ENCODE peak calls at places on chromosomes 4 and X, in ten cellular contexts. E is HepG2, G is neural progenitor cell, J is HCT116, K is IMR-90, A is H9, H is PC-3, X is mesenchymal stem cell, O is neuronal stem cell, I is GM23248. Z is an unnamed sample. For H3K4me1, the result is how much of the 10 kb centered on the place peaks cover.

GRCh38 chrX:46407753-46408130 is 137.5 kb downstream of the ZNF674 start:
- DNase-seq in O (no peak), H (no peak), I (peak), J (no peak), G (no peak), X (no peak), E (no peak), K (peak), A (no peak), Z (no peak)

GRCh38 chrX:155954793-155955192 is 42.7 kb upstream of the IL9R start:
- DNase-seq in H (no peak), I (no peak), E (no peak), O (no peak), A (no peak), K (no peak), J (no peak), X (no peak), G (no peak), Z (no peak)

GRCh38 chr4:107721436-107722090 is 1.5 kb upstream of the PAPSS1 start:
- DNase-seq in K (no peak), O (no peak), I (no peak), H (no peak), X (no peak), A (peak), E (no peak), J (no peak), G (peak), Z (no peak)

GRCh38 chr4:6915041-6916005 is 5.7 kb downstream of the TBC1D14 start:
- DNase-seq in A (no peak), K (no peak), I (no peak), J (no peak), X (no peak), E (no peak), O (no peak), H (no peak), G (no peak), Z (no peak)

GRCh38 chr4:108172231-108172779 is 3.6 kb upstream of the LEF1 start:
- DNase-seq in J (no peak), X (peak), O (peak), A (peak), K (no peak), E (no peak), H (no peak), I (peak), G (peak), Z (no peak)

GRCh38 chr4:30402276-30402675 is 317.9 kb upstream of the PCDH7 start:
- DNase-seq in X (peak), G (no peak), J (no peak), O (no peak), H (no peak), E (no peak), I (no peak), A (no peak), K (peak), Z (no peak)

GRCh38 chrX:2397648-2398340 is 103.0 kb downstream of the DHRSX start:
- DNase-seq in I (peak), A (no peak), E (no peak), H (peak), K (peak), O (no peak), G (no peak), X (peak), J (peak), Z (no peak)

GRCh38 chr4:94995684-94996394 is 238.1 kb downstream of the BMPR1B start:
- DNase-seq in I (peak), E (no peak), K (peak), O (peak), X (peak), H (no peak), G (peak), A (peak), J (no peak), Z (no peak)

GRCh38 chr4:78711676-78712075 is 64.5 kb upstream of the BMP2K start:
- DNase-seq in H (no peak), E (no peak), K (no peak), O (no peak), X (no peak), A (no peak), J (no peak), G (no peak), I (no peak), Z (no peak)

GRCh38 chr4:24137596-24137962 is 247.7 kb upstream of the PPARGC1A start:
- DNase-seq in H (no peak), E (peak), X (no peak), K (no peak), A (no peak), G (no peak), O (no peak), J (no peak), I (no peak), Z (no peak)

GRCh38 chr4:184347251-184348239 is 126.8 kb downstream of the IRF2 start:
- DNase-seq in A (peak), E (no peak), J (no peak), H (peak), O (peak), I (no peak), G (peak), K (peak), X (peak), Z (peak)
- H3K9ac ChIP-seq in A (no peak), E (peak), J (no peak), H (peak), O (no peak), I (no peak), G (no peak), K (peak), X (peak), Z (peak)

GRCh38 chrX:154750301-154751120 is at the start of gene GAB3:
- DNase-seq in I (peak), J (no peak), H (peak), A (no peak), X (peak), E (no peak), K (peak), G (peak), O (no peak), Z (no peak)

GRCh38 chrX:154749856-154750255 is 1.0 kb downstream of the GAB3 start:
- DNase-seq in K (no peak), J (no peak), X (peak), I (peak), H (no peak), G (no peak), A (no peak), O (no peak), E (no peak), Z (no peak)

GRCh38 chrX:154748712-154749339 is 2.1 kb downstream of the GAB3 start:
- DNase-seq in E (peak), O (peak), J (no peak), X (peak), I (peak), G (peak), H (peak), K (peak), A (no peak), Z (no peak)

GRCh38 chrX:154751669-154752271 is 893 bp upstream of the GAB3 start:
- DNase-seq in X (no peak), K (no peak), A (no peak), H (no peak), G (no peak), J (no peak), E (no peak), I (no peak), O (no peak), Z (no peak)

DNA sequence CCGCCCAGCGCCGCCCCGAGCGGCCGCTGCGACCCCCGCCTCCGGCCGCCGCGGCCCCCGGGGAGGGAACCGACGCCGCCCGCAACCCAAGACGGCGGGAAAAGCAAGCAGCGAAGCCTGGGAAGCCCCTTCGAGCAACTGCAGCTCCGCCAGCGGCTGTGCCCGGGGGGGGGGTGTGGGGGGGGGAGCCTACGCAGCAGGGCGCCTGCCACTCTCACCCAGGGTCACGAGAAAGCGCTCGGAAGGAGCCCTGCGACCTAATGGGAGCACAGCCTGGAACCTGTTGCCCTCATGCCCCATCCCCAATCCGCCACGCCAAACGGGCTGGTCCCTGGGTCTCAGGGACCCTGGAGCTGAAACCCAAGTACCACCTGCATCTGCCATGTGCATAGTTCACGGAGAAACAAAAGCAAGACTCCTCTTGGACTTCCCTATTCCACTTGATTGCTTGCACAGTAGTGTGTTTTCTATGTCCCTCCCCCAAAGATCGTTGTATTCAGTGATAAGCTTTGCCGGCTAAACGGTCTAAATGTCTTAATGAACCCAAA is 318 bp upstream of the GAB3 start:
- DNase-seq in G (no peak), E (no peak), O (no peak), H (no peak), A (no peak), K (no peak), I (no peak), X (no peak), J (no peak), Z (no peak)
- H3K4me2 ChIP-seq in G (no peak), E (peak), O (peak), H (no peak), A (peak), K (peak), I (no peak), X (peak), J (peak), Z (no peak)

GRCh38 chrX:136210243-136210642 is 41.0 kb downstream of the MAP7D3 start:
- DNase-seq in X (no peak), H (no peak), J (no peak), G (no peak), E (no peak), A (no peak), I (no peak), O (no peak), K (no peak), Z (no peak)

GRCh38 chrX:136209751-136210150 is 41.4 kb downstream of the MAP7D3 start:
- DNase-seq in H (no peak), O (no peak), G (no peak), I (no peak), E (no peak), X (no peak), A (no peak), J (no peak), K (no peak), Z (no peak)

GRCh38 chrX:136210806-136211205 is 40.4 kb downstream of the MAP7D3 start:
- DNase-seq in K (no peak), X (no peak), G (no peak), A (no peak), I (no peak), J (no peak), O (no peak), E (no peak), H (no peak), Z (no peak)

GRCh38 chrX:136207546-136207945 is 43.7 kb downstream of the MAP7D3 start:
- DNase-seq in K (no peak), I (no peak), O (no peak), E (no peak), H (no peak), A (no peak), J (no peak), X (no peak), G (no peak), Z (no peak)

DNA sequence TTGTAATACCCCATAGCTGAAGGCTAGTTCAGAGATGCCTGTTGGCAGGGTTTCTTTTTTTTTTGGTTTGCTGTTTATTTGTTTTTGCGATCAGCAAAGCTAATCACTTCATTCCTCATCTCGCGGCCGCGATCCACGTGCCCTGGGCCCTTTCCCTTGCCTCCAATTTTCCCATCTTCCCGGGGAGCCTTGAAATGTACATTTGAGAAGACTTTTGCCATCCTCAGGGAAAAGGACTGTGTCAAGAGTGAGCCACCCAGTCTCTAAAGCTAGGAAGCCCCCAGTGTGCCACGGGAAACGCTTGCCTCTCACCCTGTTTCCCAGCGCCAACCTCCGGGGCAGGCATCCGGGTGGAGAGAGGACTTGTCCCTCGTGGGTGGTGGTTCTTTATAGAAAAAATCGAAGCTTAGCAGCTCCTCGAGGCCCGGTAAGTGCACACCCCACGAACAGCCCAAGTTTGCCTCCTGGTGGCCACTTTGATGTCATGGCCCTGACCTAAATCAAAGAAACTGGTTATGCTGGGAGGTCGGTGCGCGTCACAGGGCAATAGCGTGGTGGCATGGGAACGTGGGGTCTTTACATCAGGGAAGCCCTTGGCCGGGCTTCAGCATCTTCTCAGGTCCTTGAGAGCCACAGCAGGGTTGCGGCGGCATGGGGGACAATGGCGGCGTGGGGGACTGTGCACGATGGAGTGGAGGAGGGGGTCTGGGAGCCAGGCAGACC is 42.0 kb downstream of the MAP7D3 start:
- DNase-seq in G (peak), X (peak), A (peak), O (no peak), H (peak), K (peak), E (no peak), J (no peak), I (peak), Z (no peak)
- H3K4me1 ChIP-seq in G (under half), X (under half), A (under half), O (under half), H (under half), K (under half), E (under half), J (under half), I (under half), Z (under half)

DNA sequence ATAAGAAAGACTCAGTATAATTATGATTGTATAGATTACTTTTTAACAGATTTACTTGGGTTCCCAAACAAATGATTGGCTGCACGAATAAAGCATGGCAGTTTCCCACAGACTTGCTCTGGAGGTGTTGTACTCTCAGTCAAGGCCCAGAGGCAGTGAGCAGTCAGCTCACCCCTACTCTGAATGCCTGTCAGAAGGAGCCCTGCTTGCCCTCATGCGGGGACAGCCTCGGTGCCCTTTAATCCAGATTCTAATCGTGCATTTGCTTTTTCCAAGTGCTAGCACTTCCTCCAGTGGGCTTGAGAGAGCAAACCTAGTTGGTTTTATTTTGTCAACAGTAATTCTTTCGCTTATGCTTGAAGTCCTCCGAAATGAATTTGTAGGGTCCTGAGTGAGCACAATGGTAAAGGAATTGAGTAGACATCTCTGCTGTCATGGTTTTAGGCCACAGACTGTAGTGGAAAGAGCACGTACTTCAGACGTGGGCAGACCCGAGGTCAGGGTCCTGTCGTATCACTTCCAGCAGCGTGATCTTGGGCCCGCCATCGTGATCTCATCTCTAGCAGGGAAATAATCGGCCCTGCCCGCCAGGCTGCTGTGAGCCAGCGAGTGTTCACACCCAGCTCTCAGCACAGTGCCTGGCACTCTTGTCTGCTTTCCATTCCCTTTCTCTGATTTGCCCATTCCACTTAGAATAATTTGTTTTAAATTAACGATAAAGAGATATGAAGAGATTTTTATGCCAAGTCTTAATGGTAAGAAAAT is 48.3 kb downstream of the GRK4 start:
- DNase-seq in E (no peak), H (no peak), O (no peak), G (no peak), J (no peak), A (no peak), I (no peak), X (no peak), K (no peak), Z (no peak)
- H3K9ac ChIP-seq in E (no peak), H (no peak), O (no peak), G (no peak), J (no peak), A (no peak), I (no peak), X (peak), K (no peak), Z (peak)

GRCh38 chr4:86451560-86452322 is 91.9 kb upstream of the MAPK10 start:
- DNase-seq in X (peak), H (peak), K (peak), G (peak), J (no peak), E (no peak), A (no peak), O (no peak), I (peak), Z (no peak)
- H3K4me2 ChIP-seq in X (no peak), H (peak), K (peak), G (peak), J (no peak), E (no peak), A (no peak), O (no peak), I (no peak), Z (peak)